ENCODE peak calls at places on chromosomes 6 and 20, in ten cellular contexts. One of them, this sample, is unnamed.

GRCh38 chr6:169173532-169174268 is 79.9 kb downstream of the THBS2 start:
- DNase-seq in effector CD4-positive, alpha-beta T cell: no peak
- DNase-seq in NCI-H2081: no peak
- DNase-seq in occipital lobe: no peak
- DNase-seq in progenitor cell of endocrine pancreas: no peak
- DNase-seq in mucosa of descending colon: no peak
- DNase-seq in ELR: peak; percentile 82
- DNase-seq in CD4-positive, alpha-beta T cell: no peak
- DNase-seq in fibroblast of mammary gland: no peak
- DNase-seq in endothelial cell: no peak
- DNase-seq in this sample: no peak

GRCh38 chr20:57398231-57398821 is 7.1 kb downstream of the RBM38 start:
- DNase-seq in effector CD4-positive, alpha-beta T cell: peak; percentile 90
- DNase-seq in NCI-H2081: peak; percentile 65
- DNase-seq in occipital lobe: no peak
- DNase-seq in progenitor cell of endocrine pancreas: no peak
- DNase-seq in mucosa of descending colon: peak; percentile 95
- DNase-seq in ELR: no peak
- DNase-seq in CD4-positive, alpha-beta T cell: peak; percentile 92
- DNase-seq in fibroblast of mammary gland: no peak
- DNase-seq in endothelial cell: no peak
- DNase-seq in this sample: peak; percentile 90

GRCh38 chr6:166490671-166491500 is 95.6 kb downstream of the RAMACL start:
- DNase-seq in effector CD4-positive, alpha-beta T cell: no peak
- DNase-seq in NCI-H2081: no peak
- DNase-seq in occipital lobe: no peak
- DNase-seq in progenitor cell of endocrine pancreas: no peak
- DNase-seq in mucosa of descending colon: no peak
- DNase-seq in ELR: no peak
- DNase-seq in CD4-positive, alpha-beta T cell: no peak
- DNase-seq in fibroblast of mammary gland: peak; percentile 30
- DNase-seq in endothelial cell: no peak
- DNase-seq in this sample: no peak

GRCh38 chr6:123810214-123810613 is 6.5 kb downstream of the NKAIN2 start:
- DNase-seq in effector CD4-positive, alpha-beta T cell: no peak
- DNase-seq in NCI-H2081: no peak
- DNase-seq in occipital lobe: no peak
- DNase-seq in progenitor cell of endocrine pancreas: no peak
- DNase-seq in mucosa of descending colon: no peak
- DNase-seq in ELR: no peak
- DNase-seq in CD4-positive, alpha-beta T cell: no peak
- DNase-seq in fibroblast of mammary gland: no peak
- DNase-seq in endothelial cell: no peak
- DNase-seq in this sample: no peak

GRCh38 chr20:58388028-58388601 is 914 bp upstream of the VAPB start:
- DNase-seq in effector CD4-positive, alpha-beta T cell: no peak
- DNase-seq in NCI-H2081: no peak
- DNase-seq in occipital lobe: no peak
- DNase-seq in progenitor cell of endocrine pancreas: no peak
- DNase-seq in mucosa of descending colon: no peak
- DNase-seq in ELR: no peak
- DNase-seq in CD4-positive, alpha-beta T cell: no peak
- DNase-seq in fibroblast of mammary gland: no peak
- DNase-seq in endothelial cell: no peak
- DNase-seq in this sample: no peak

GRCh38 chr20:57392512-57393271 is 1.5 kb downstream of the RBM38 start:
- DNase-seq in effector CD4-positive, alpha-beta T cell: peak; percentile 84
- DNase-seq in NCI-H2081: peak; percentile 13
- DNase-seq in occipital lobe: no peak
- DNase-seq in progenitor cell of endocrine pancreas: no peak
- DNase-seq in mucosa of descending colon: peak; percentile 91
- DNase-seq in ELR: no peak
- DNase-seq in CD4-positive, alpha-beta T cell: peak; percentile 74
- DNase-seq in fibroblast of mammary gland: no peak
- DNase-seq in endothelial cell: no peak
- DNase-seq in this sample: peak; percentile 83

GRCh38 chr20:25178563-25179438 is 16.7 kb upstream of the ENTPD6 start:
- DNase-seq in effector CD4-positive, alpha-beta T cell: no peak
- DNase-seq in NCI-H2081: peak; percentile 35
- DNase-seq in occipital lobe: no peak
- DNase-seq in progenitor cell of endocrine pancreas: no peak
- DNase-seq in mucosa of descending colon: no peak
- DNase-seq in ELR: peak; percentile 96
- DNase-seq in CD4-positive, alpha-beta T cell: no peak
- DNase-seq in fibroblast of mammary gland: peak; percentile 93
- DNase-seq in endothelial cell: peak; percentile 23
- DNase-seq in this sample: no peak

GRCh38 chr6:111417946-111418345 is 65.1 kb downstream of the REV3L start:
- DNase-seq in effector CD4-positive, alpha-beta T cell: no peak
- DNase-seq in NCI-H2081: no peak
- DNase-seq in occipital lobe: no peak
- DNase-seq in progenitor cell of endocrine pancreas: no peak
- DNase-seq in mucosa of descending colon: no peak
- DNase-seq in ELR: peak; percentile 65
- DNase-seq in CD4-positive, alpha-beta T cell: no peak
- DNase-seq in fibroblast of mammary gland: peak; percentile 40
- DNase-seq in endothelial cell: no peak
- DNase-seq in this sample: no peak

GRCh38 chr6:170076466-170077165 is 214.3 kb downstream of the DLL1 start:
- DNase-seq in effector CD4-positive, alpha-beta T cell: no peak
- DNase-seq in NCI-H2081: no peak
- DNase-seq in occipital lobe: no peak
- DNase-seq in progenitor cell of endocrine pancreas: no peak
- DNase-seq in mucosa of descending colon: no peak
- DNase-seq in ELR: no peak
- DNase-seq in CD4-positive, alpha-beta T cell: no peak
- DNase-seq in fibroblast of mammary gland: no peak
- DNase-seq in endothelial cell: no peak
- DNase-seq in this sample: no peak

GRCh38 chr6:87700729-87701675 is 1.0 kb downstream of the AKIRIN2 start:
- DNase-seq in effector CD4-positive, alpha-beta T cell: peak; percentile 20
- DNase-seq in NCI-H2081: peak; percentile 25
- DNase-seq in occipital lobe: no peak
- DNase-seq in progenitor cell of endocrine pancreas: peak; percentile 33
- DNase-seq in mucosa of descending colon: peak; percentile 75
- DNase-seq in ELR: peak; percentile 87
- DNase-seq in CD4-positive, alpha-beta T cell: peak; percentile 15
- DNase-seq in fibroblast of mammary gland: peak; percentile 86
- DNase-seq in endothelial cell: peak; percentile 35
- DNase-seq in this sample: no peak

GRCh38 chr20:63223121-63223825 is 7.3 kb upstream of the YTHDF1 start:
- DNase-seq in effector CD4-positive, alpha-beta T cell: peak; percentile 43
- DNase-seq in NCI-H2081: no peak
- DNase-seq in occipital lobe: no peak
- DNase-seq in progenitor cell of endocrine pancreas: no peak
- DNase-seq in mucosa of descending colon: peak; percentile 37
- DNase-seq in ELR: peak; percentile 66
- DNase-seq in CD4-positive, alpha-beta T cell: peak; percentile 36
- DNase-seq in fibroblast of mammary gland: peak; percentile 38
- DNase-seq in endothelial cell: peak; percentile 57
- DNase-seq in this sample: peak; percentile 31

GRCh38 chr6:30711758-30712380 is 5.2 kb downstream of the MDC1 start:
- DNase-seq in effector CD4-positive, alpha-beta T cell: no peak
- DNase-seq in NCI-H2081: no peak
- DNase-seq in occipital lobe: no peak
- DNase-seq in progenitor cell of endocrine pancreas: no peak
- DNase-seq in mucosa of descending colon: peak; percentile 12
- DNase-seq in ELR: no peak
- DNase-seq in CD4-positive, alpha-beta T cell: no peak
- DNase-seq in fibroblast of mammary gland: no peak
- DNase-seq in endothelial cell: no peak
- DNase-seq in this sample: no peak